ENCODE peak calls at places on chromosomes 12 and 14, in five cellular contexts. G is DND-41; H is tibial artery; K is effector CD4-positive, alpha-beta T cell; F is neuronal stem cell. Q is an unnamed sample.

GRCh38 chr14:32940066-32940651 is 1.5 kb downstream of the NPAS3 start:
- DNase-seq in F (no peak), H (no peak), G (no peak), K (no peak), Q (no peak)

GRCh38 chr12:120539303-120539702 is 5.1 kb downstream of the RNF10 start:
- DNase-seq in K (no peak), F (no peak), G (no peak), H (no peak), Q (no peak)

GRCh38 chr12:66851134-66851533 is 172.3 kb upstream of the GRIP1 start:
- DNase-seq in H (no peak), F (no peak), K (no peak), G (no peak), Q (no peak)

GRCh38 chr14:76829650-76830421 is 3.6 kb downstream of the LRRC74A start:
- DNase-seq in G (no peak), F (no peak), K (no peak), H (no peak), Q (no peak)

GRCh38 chr14:32342151-32342853 is 13.2 kb downstream of the AKAP6 start:
- DNase-seq in G (no peak), K (no peak), H (no peak), F (no peak), Q (no peak)

GRCh38 chr12:26523708-26524150 is 309.3 kb downstream of the ITPR2 start:
- DNase-seq in H (peak), K (no peak), G (no peak), F (no peak), Q (no peak)

GRCh38 chr14:71245659-71246361 is 338.6 kb downstream of the PCNX1 start:
- DNase-seq in H (no peak), K (no peak), G (peak), F (no peak), Q (no peak)

GRCh38 chr12:54383041-54383609 is 1.4 kb downstream of the ZNF385A start:
- DNase-seq in F (no peak), H (no peak), K (no peak), G (no peak), Q (peak)

GRCh38 chr14:77183896-77184295 is 2.3 kb downstream of the TMEM63C start:
- DNase-seq in F (no peak), H (no peak), G (no peak), K (no peak), Q (no peak)

GRCh38 chr14:24921903-24922302 is 128.0 kb downstream of the STXBP6 start:
- DNase-seq in F (no peak), K (no peak), G (no peak), H (no peak), Q (no peak)

GRCh38 chr12:52096332-52097044 is 17.0 kb downstream of the SMIM41 start:
- DNase-seq in K (no peak), H (no peak), F (no peak), G (no peak), Q (no peak)

GRCh38 chr12:126069549-126070165 is 1004.4 kb downstream of the AACS start:
- DNase-seq in H (no peak), K (no peak), G (peak), F (peak), Q (no peak)

GRCh38 chr12:131947482-131948027 is 2.2 kb upstream of the EP400 start:
- DNase-seq in G (no peak), F (no peak), H (no peak), K (no peak), Q (no peak)

Q was measured in Panc1.